ENCODE peak calls at places on chromosomes 11 and 22, in six cellular contexts. I, O, G, Z, C and B are unnamed samples.

GRCh38 chr11:61061081-61061826 is 41.0 kb upstream of the CD5 start:
- DNase-seq in I (no peak), O (peak; percentile 14), G (no peak), Z (peak; percentile 73), C (no peak), B (no peak)

GRCh38 chr11:12410006-12410728 is 32.8 kb downstream of the PARVA start:
- DNase-seq in I (peak; percentile 52), O (no peak), G (no peak), Z (no peak), C (no peak), B (no peak)

GRCh38 chr22:28034760-28035401 is 115.8 kb upstream of the PITPNB start:
- DNase-seq in I (peak; percentile 71), O (no peak), G (peak; percentile 96), Z (no peak), C (peak; percentile 85), B (no peak)

GRCh38 chr11:9755561-9755960 is 91.7 kb downstream of the SWAP70 start:
- DNase-seq in I (no peak), O (no peak), G (no peak), Z (no peak), C (no peak), B (no peak)

GRCh38 chr11:134450186-134450585 is 38.1 kb upstream of the B3GAT1 start:
- DNase-seq in I (no peak), O (no peak), G (no peak), Z (no peak), C (no peak), B (no peak)

GRCh38 chr11:64250875-64251721 is at the start of gene PLCB3:
- DNase-seq in I (peak; percentile 70), O (peak; percentile 50), G (peak; percentile 48), Z (peak; percentile 65), C (peak; percentile 73), B (no peak)

GRCh38 chr11:131674051-131674755 is 303.8 kb downstream of the NTM start:
- DNase-seq in I (peak; percentile 45), O (no peak), G (peak; percentile 54), Z (no peak), C (peak; percentile 80), B (peak; percentile 44)

GRCh38 chr11:125449586-125449985 is 46.5 kb downstream of the FEZ1 start:
- DNase-seq in I (no peak), O (no peak), G (no peak), Z (no peak), C (no peak), B (no peak)

GRCh38 chr11:62472063-62472884 is 53.4 kb downstream of the SCGB1A1 start:
- DNase-seq in I (peak; percentile 76), O (no peak), G (no peak), Z (no peak), C (no peak), B (no peak)

GRCh38 chr22:46113110-46113909 is 37.0 kb upstream of the PPARA start:
- DNase-seq in I (no peak), O (no peak), G (no peak), Z (no peak), C (no peak), B (no peak)

GRCh38 chr11:128550261-128550821 is 37.0 kb downstream of the ETS1 start:
- DNase-seq in I (no peak), O (no peak), G (no peak), Z (no peak), C (no peak), B (no peak)

GRCh38 chr11:6350070-6350469 is 29.8 kb upstream of the CAVIN3 start:
- DNase-seq in I (no peak), O (no peak), G (no peak), Z (no peak), C (no peak), B (no peak)

GRCh38 chr22:30694171-30694637 is 470 bp upstream of the OSBP2 start:
- DNase-seq in I (peak; percentile 39), O (peak; percentile 23), G (peak; percentile 62), Z (peak; percentile 29), C (peak; percentile 64), B (peak; percentile 2)

GRCh38 chr11:92765965-92766371 is 203.5 kb upstream of the MTNR1B start:
- DNase-seq in I (peak; percentile 25), O (no peak), G (no peak), Z (no peak), C (peak; percentile 38), B (peak; percentile 24)

GRCh38 chr11:64036081-64037026 is 623 bp downstream of the FLRT1 start:
- DNase-seq in I (peak; percentile 57), O (no peak), G (no peak), Z (no peak), C (no peak), B (no peak)

GRCh38 chr11:77569671-77570070 is 20.1 kb upstream of the AQP11 start:
- DNase-seq in I (no peak), O (no peak), G (no peak), Z (no peak), C (no peak), B (no peak)

GRCh38 chr22:22343603-22344276 is 99.2 kb downstream of the VPREB1 start:
- DNase-seq in I (no peak), O (no peak), G (no peak), Z (no peak), C (no peak), B (no peak)

GRCh38 chr11:110883266-110883665 is 171.0 kb upstream of the ARHGAP20 start:
- DNase-seq in I (no peak), O (no peak), G (no peak), Z (no peak), C (no peak), B (no peak)

GRCh38 chr22:19694696-19695095 is 19.6 kb upstream of the SEPTIN5 start:
- DNase-seq in I (no peak), O (no peak), G (no peak), Z (no peak), C (no peak), B (no peak)

GRCh38 chr11:44116433-44116832 is 21.0 kb downstream of the EXT2 start:
- DNase-seq in I (no peak), O (no peak), G (no peak), Z (no peak), C (no peak), B (no peak)

GRCh38 chr22:34430386-34430785 is 510.1 kb upstream of the LARGE1 start:
- DNase-seq in I (no peak), O (no peak), G (no peak), Z (no peak), C (no peak), B (no peak)

GRCh38 chr11:1532606-1533341 is 39.3 kb downstream of the DUSP8 start:
- DNase-seq in I (no peak), O (no peak), G (no peak), Z (no peak), C (peak; percentile 32), B (no peak)

GRCh38 chr11:44607324-44607962 is 42.0 kb downstream of the CD82 start:
- DNase-seq in I (no peak), O (no peak), G (no peak), Z (no peak), C (no peak), B (no peak)

GRCh38 chr11:78773077-78773476 is 198.4 kb upstream of the NARS2 start:
- DNase-seq in I (no peak), O (no peak), G (no peak), Z (no peak), C (no peak), B (no peak)